ENCODE peak calls at places on chromosomes 4 and X, in five cellular contexts. One of them, this sample, is unnamed. For H3K4me1, the result is how much of the 10 kb centered on the place peaks cover.

GRCh38 chr4:39732728-39733127 is 34.8 kb downstream of the UBE2K start:
- DNase-seq in CD8-positive, alpha-beta T cell: no peak
- DNase-seq in small intestine: no peak
- DNase-seq in astrocyte: peak
- DNase-seq in colonic mucosa: no peak
- DNase-seq in this sample: no peak

GRCh38 chr4:168584321-168584771 is 87.5 kb downstream of the PALLD start:
- DNase-seq in CD8-positive, alpha-beta T cell: no peak
- DNase-seq in small intestine: no peak
- DNase-seq in astrocyte: peak
- DNase-seq in colonic mucosa: no peak
- DNase-seq in this sample: no peak

GRCh38 chrX:77740376-77740905 is 45.6 kb downstream of the ATRX start:
- DNase-seq in CD8-positive, alpha-beta T cell: no peak
- DNase-seq in small intestine: no peak
- DNase-seq in astrocyte: no peak
- DNase-seq in colonic mucosa: no peak
- DNase-seq in this sample: no peak

GRCh38 chr4:144338148-144338547 is 197.6 kb upstream of the GYPA start:
- DNase-seq in CD8-positive, alpha-beta T cell: no peak
- DNase-seq in small intestine: no peak
- DNase-seq in astrocyte: no peak
- DNase-seq in colonic mucosa: no peak
- DNase-seq in this sample: no peak

GRCh38 chr4:29051381-29051965 is 1668.7 kb upstream of the PCDH7 start:
- DNase-seq in CD8-positive, alpha-beta T cell: no peak
- DNase-seq in small intestine: no peak
- DNase-seq in astrocyte: no peak
- DNase-seq in colonic mucosa: no peak
- DNase-seq in this sample: no peak

GRCh38 chrX:124190440-124190839 is 142.0 kb upstream of the TEX13D start:
- DNase-seq in CD8-positive, alpha-beta T cell: no peak
- DNase-seq in small intestine: peak
- DNase-seq in astrocyte: no peak
- DNase-seq in colonic mucosa: no peak
- DNase-seq in this sample: no peak

GRCh38 chr4:6338175-6338950 is 68.7 kb downstream of the WFS1 start:
- DNase-seq in CD8-positive, alpha-beta T cell: no peak
- DNase-seq in small intestine: peak
- DNase-seq in astrocyte: no peak
- DNase-seq in colonic mucosa: no peak
- DNase-seq in this sample: no peak

GRCh38 chrX:82141942-82142341 is 940.0 kb downstream of the SH3BGRL start:
- DNase-seq in CD8-positive, alpha-beta T cell: peak
- DNase-seq in small intestine: peak
- DNase-seq in astrocyte: no peak
- DNase-seq in colonic mucosa: no peak
- DNase-seq in this sample: peak

GRCh38 chr4:108492816-108493595 is 127.4 kb upstream of the RPL34 start:
- DNase-seq in CD8-positive, alpha-beta T cell: peak
- DNase-seq in small intestine: peak
- DNase-seq in astrocyte: peak
- DNase-seq in colonic mucosa: peak
- DNase-seq in this sample: peak

GRCh38 chr4:105620640-105621323 is 68.4 kb downstream of the ARHGEF38 start:
- DNase-seq in CD8-positive, alpha-beta T cell: no peak
- DNase-seq in small intestine: peak
- DNase-seq in astrocyte: peak
- DNase-seq in colonic mucosa: no peak
- DNase-seq in this sample: no peak

GRCh38 chr4:160510925-160511324 is 1408.0 kb downstream of the RAPGEF2 start:
- DNase-seq in CD8-positive, alpha-beta T cell: no peak
- DNase-seq in small intestine: no peak
- DNase-seq in astrocyte: peak
- DNase-seq in colonic mucosa: no peak
- DNase-seq in this sample: no peak

GRCh38 chr4:60913026-60913425 is 287.1 kb upstream of the ADGRL3 start:
- DNase-seq in CD8-positive, alpha-beta T cell: no peak
- DNase-seq in small intestine: no peak
- DNase-seq in astrocyte: no peak
- DNase-seq in colonic mucosa: no peak
- DNase-seq in this sample: no peak

GRCh38 chrX:22095306-22095705 is 63.2 kb downstream of the PHEX start:
- DNase-seq in CD8-positive, alpha-beta T cell: no peak
- DNase-seq in small intestine: peak
- DNase-seq in astrocyte: peak
- DNase-seq in colonic mucosa: peak
- DNase-seq in this sample: no peak

GRCh38 chr4:154590329-154591006 is at the start of gene FGA:
- DNase-seq in CD8-positive, alpha-beta T cell: no peak
- DNase-seq in small intestine: peak
- DNase-seq in astrocyte: no peak
- DNase-seq in colonic mucosa: peak
- DNase-seq in this sample: no peak

GRCh38 chrX:70422886-70423336 is at the start of gene GDPD2:
- DNase-seq in CD8-positive, alpha-beta T cell: no peak
- DNase-seq in small intestine: peak
- DNase-seq in astrocyte: peak
- DNase-seq in colonic mucosa: peak
- DNase-seq in this sample: no peak

GRCh38 chrX:153635788-153636668 is 11.0 kb upstream of the DUSP9 start:
- DNase-seq in CD8-positive, alpha-beta T cell: no peak
- DNase-seq in small intestine: peak
- DNase-seq in astrocyte: no peak
- DNase-seq in colonic mucosa: no peak
- DNase-seq in this sample: no peak

GRCh38 chrX:102720237-102721168 is at the start of gene GPRASP3:
- DNase-seq in CD8-positive, alpha-beta T cell: peak
- DNase-seq in small intestine: peak
- DNase-seq in astrocyte: peak
- DNase-seq in colonic mucosa: peak
- DNase-seq in this sample: peak

GRCh38 chrX:110087485-110088356 is 84.8 kb downstream of the TMEM164 start:
- DNase-seq in CD8-positive, alpha-beta T cell: no peak
- DNase-seq in small intestine: no peak
- DNase-seq in astrocyte: peak
- DNase-seq in colonic mucosa: no peak
- DNase-seq in this sample: no peak
- H3K4me3 ChIP-seq in CD8-positive, alpha-beta T cell: no peak
- H3K4me3 ChIP-seq in small intestine: no peak
- H3K4me3 ChIP-seq in astrocyte: peak
- H3K4me3 ChIP-seq in colonic mucosa: no peak
- H3K4me3 ChIP-seq in this sample: no peak

GRCh38 chr4:139246166-139246565 is 33.9 kb downstream of the MGARP start:
- DNase-seq in CD8-positive, alpha-beta T cell: no peak
- DNase-seq in small intestine: no peak
- DNase-seq in astrocyte: no peak
- DNase-seq in colonic mucosa: no peak
- DNase-seq in this sample: no peak
- H3K27ac ChIP-seq in CD8-positive, alpha-beta T cell: no peak
- H3K27ac ChIP-seq in small intestine: no peak
- H3K27ac ChIP-seq in astrocyte: no peak
- H3K27ac ChIP-seq in colonic mucosa: no peak
- H3K27ac ChIP-seq in this sample: no peak

DNA sequence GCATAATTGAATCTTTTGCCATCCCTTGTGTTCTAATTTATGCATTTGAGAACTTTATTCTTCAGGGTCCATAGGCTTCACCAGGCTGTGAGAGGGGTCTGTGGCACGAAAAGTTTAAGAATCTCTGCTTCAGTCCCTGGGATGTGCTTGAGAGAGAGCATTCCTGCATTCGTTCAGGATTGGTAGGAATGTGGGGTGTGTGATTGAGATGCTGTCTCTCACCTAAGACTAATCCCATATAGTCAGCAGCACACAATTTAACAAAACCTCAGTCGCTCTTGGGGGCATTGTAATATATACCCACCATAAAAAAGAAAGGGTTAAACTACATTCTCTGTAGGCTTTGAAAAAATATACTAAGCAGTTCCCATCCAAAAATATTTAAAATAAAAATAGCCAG is 41.7 kb downstream of the PTTG2 start:
- DNase-seq in CD8-positive, alpha-beta T cell: no peak
- DNase-seq in small intestine: no peak
- DNase-seq in astrocyte: no peak
- DNase-seq in colonic mucosa: no peak
- DNase-seq in this sample: no peak
- H3K4me1 ChIP-seq in CD8-positive, alpha-beta T cell: under half
- H3K4me1 ChIP-seq in small intestine: under half
- H3K4me1 ChIP-seq in astrocyte: under half
- H3K4me1 ChIP-seq in colonic mucosa: under half
- H3K4me1 ChIP-seq in this sample: under half

GRCh38 chrX:137032378-137032694 is 1.5 kb downstream of the GPR101 start:
- DNase-seq in CD8-positive, alpha-beta T cell: no peak
- DNase-seq in small intestine: no peak
- DNase-seq in astrocyte: no peak
- DNase-seq in colonic mucosa: no peak
- DNase-seq in this sample: no peak
- H3K4me3 ChIP-seq in CD8-positive, alpha-beta T cell: peak
- H3K4me3 ChIP-seq in small intestine: no peak
- H3K4me3 ChIP-seq in astrocyte: peak
- H3K4me3 ChIP-seq in colonic mucosa: peak
- H3K4me3 ChIP-seq in this sample: peak

GRCh38 chr4:16995451-16995850 is 97.0 kb upstream of the LDB2 start:
- DNase-seq in CD8-positive, alpha-beta T cell: no peak
- DNase-seq in small intestine: no peak
- DNase-seq in astrocyte: no peak
- DNase-seq in colonic mucosa: no peak
- DNase-seq in this sample: no peak
- H3K27ac ChIP-seq in CD8-positive, alpha-beta T cell: no peak
- H3K27ac ChIP-seq in small intestine: no peak
- H3K27ac ChIP-seq in astrocyte: no peak
- H3K27ac ChIP-seq in colonic mucosa: no peak
- H3K27ac ChIP-seq in this sample: no peak

DNA sequence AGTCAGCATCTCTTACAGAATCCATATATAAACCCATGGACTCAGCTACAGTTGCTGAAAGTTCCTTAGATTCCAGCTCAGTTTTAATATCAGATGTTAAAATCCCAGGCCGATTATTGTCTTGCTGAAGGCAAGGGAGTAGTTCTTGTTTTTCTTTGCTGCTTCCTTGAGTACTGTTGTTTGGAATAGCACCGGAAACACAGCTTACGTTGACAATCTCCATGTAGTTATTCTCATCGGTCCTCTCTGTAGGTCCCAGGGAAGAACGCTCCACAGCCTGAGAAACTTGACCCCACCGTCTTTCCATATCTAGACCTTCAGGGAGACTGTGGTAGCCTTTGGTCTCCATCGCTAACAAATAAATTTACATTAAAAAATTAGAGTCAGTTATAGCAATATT is 5.7 kb downstream of the NR3C2 start:
- DNase-seq in CD8-positive, alpha-beta T cell: no peak
- DNase-seq in small intestine: no peak
- DNase-seq in astrocyte: no peak
- DNase-seq in colonic mucosa: no peak
- DNase-seq in this sample: no peak
- H3K4me1 ChIP-seq in CD8-positive, alpha-beta T cell: half or more
- H3K4me1 ChIP-seq in small intestine: under half
- H3K4me1 ChIP-seq in astrocyte: under half
- H3K4me1 ChIP-seq in colonic mucosa: under half
- H3K4me1 ChIP-seq in this sample: half or more

DNA sequence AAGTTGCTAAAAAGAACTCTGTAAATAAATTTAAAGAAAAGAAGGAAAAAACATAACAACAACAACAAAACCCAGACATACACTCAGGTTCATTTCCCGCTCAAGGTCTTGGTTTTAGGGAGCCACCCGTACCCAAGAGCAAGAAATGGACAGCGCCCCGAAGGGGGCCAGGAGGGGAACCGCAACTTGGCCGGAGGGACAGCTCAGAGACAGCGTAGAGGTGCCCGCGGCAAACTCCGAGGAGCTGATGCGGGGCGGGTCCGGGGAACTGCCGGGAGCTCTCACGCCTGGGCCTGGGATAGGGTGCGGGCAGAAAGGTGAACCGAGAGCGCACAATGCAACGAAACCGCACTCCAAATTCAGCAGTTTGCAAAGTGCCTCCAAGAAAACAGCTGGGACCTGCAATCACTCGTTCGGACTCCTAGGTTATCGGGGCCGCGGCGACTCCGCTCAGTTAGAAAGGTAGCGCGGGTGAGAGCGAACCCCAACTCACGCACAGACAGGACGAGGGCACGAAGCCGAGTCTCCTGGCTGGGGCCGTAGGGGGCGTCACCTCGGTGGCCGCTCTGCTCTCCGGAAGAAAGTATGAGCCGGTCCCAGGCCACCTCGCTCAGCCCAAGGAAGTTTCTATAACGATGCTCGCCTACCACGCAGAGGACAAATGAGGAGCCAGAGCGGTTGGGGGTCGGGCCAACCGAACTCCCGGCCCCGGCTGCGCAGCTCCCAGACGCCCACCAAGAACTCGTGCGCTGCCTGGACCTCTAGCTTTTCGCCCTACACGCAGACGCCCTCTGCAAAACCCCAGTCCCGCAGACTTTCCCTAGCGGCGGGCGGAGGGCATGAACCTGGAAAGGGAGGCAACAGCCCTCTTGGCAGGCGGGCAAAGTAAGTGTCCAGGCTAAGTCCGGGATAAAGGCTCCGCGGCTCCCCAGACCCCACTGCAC is 1.4 kb downstream of the NDNF start:
- DNase-seq in CD8-positive, alpha-beta T cell: peak
- DNase-seq in small intestine: no peak
- DNase-seq in astrocyte: no peak
- DNase-seq in colonic mucosa: peak
- DNase-seq in this sample: peak
- H3K4me3 ChIP-seq in CD8-positive, alpha-beta T cell: peak
- H3K4me3 ChIP-seq in small intestine: peak
- H3K4me3 ChIP-seq in astrocyte: peak
- H3K4me3 ChIP-seq in colonic mucosa: peak
- H3K4me3 ChIP-seq in this sample: peak

DNA sequence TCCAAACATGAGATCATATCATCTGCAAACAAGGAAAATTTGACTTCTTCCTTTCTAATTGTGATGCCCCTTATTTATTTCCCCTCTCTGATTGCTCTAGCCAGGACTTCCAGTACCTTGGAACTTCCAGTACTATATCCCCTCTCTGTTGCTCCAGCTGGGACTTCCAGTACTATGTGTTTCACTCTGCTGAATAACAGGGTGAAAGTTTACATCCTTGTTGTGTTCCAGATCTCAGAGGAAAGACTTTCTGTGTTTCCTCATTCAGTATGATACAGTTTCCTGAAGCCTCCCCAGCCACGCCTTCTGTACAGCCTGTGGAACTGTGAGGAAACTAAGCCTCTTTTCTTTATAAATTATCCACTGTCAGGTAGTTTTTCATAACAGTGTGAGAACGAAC is 381.3 kb upstream of the FAM47C start:
- DNase-seq in CD8-positive, alpha-beta T cell: no peak
- DNase-seq in small intestine: no peak
- DNase-seq in astrocyte: no peak
- DNase-seq in colonic mucosa: no peak
- DNase-seq in this sample: no peak
- H3K27ac ChIP-seq in CD8-positive, alpha-beta T cell: no peak
- H3K27ac ChIP-seq in small intestine: no peak
- H3K27ac ChIP-seq in astrocyte: no peak
- H3K27ac ChIP-seq in colonic mucosa: no peak
- H3K27ac ChIP-seq in this sample: no peak